ENCODE peak calls at places on chromosome 5, in six cellular contexts. O is HepG2; Y is T follicular helper cell; W is AG04449; I is spleen; P is effector memory CD8-positive, alpha-beta T cell. B is an unnamed sample.
A peak's percentile ranks its signal among the peaks of the same experiment; 100 is the strongest.

GRCh38 chr5:77924081-77924480 is 147.9 kb upstream of the TBCA start:
- DNase-seq in Y (no peak), W (no peak), P (no peak), I (no peak), O (no peak), B (no peak)

GRCh38 chr5:375336-375920 is 53.9 kb downstream of the AHRR start:
- DNase-seq in W (no peak), Y (no peak), O (no peak), P (no peak), I (peak; percentile 69), B (no peak)

GRCh38 chr5:66848749-66849641 is 252.8 kb downstream of the MAST4 start:
- DNase-seq in W (no peak), P (no peak), I (no peak), O (no peak), Y (no peak), B (no peak)

GRCh38 chr5:92309336-92309991 is 926.3 kb upstream of the ARRDC3 start:
- DNase-seq in W (peak; percentile 10), O (peak; percentile 11), I (no peak), Y (no peak), P (no peak), B (peak; percentile 42)

GRCh38 chr5:181203093-181203711 is 1.8 kb downstream of the TRIM7 start:
- DNase-seq in W (no peak), I (peak; percentile 50), P (no peak), Y (no peak), O (no peak), B (no peak)

GRCh38 chr5:1268666-1269065 is 26.2 kb downstream of the TERT start:
- DNase-seq in W (no peak), O (no peak), P (peak; percentile 18), I (no peak), Y (no peak), B (no peak)

GRCh38 chr5:90709323-90710148 is 150.9 kb downstream of the ADGRV1 start:
- DNase-seq in I (no peak), Y (no peak), P (no peak), O (peak; percentile 27), W (no peak), B (no peak)

GRCh38 chr5:15604986-15605385 is 105.0 kb downstream of the FBXL7 start:
- DNase-seq in I (no peak), W (no peak), O (no peak), Y (no peak), P (no peak), B (no peak)

GRCh38 chr5:87081511-87082372 is 185.9 kb upstream of the RASA1 start:
- DNase-seq in Y (no peak), O (no peak), P (peak; percentile 12), W (no peak), I (no peak), B (no peak)

B was measured in BJ.